ENCODE peak calls at places on chromosomes 7 and 10, in four cellular contexts. P is astrocyte, C is H9, W is mesenchymal stem cell. D is an unnamed sample.

GRCh38 chr10:62990126-62990525 is 143.0 kb upstream of the NRBF2 start:
- DNase-seq in P (no peak), C (no peak), W (no peak), D (no peak)

GRCh38 chr10:80163741-80164341 is 31.3 kb downstream of the PLAC9 start:
- DNase-seq in P (peak; percentile 76), C (no peak), W (peak; percentile 92), D (no peak)

GRCh38 chr7:27586825-27587224 is 75.9 kb downstream of the HIBADH start:
- DNase-seq in P (no peak), C (peak; percentile 33), W (no peak), D (no peak)

GRCh38 chr10:59829601-59830000 is 76.3 kb upstream of the MRLN start:
- DNase-seq in P (no peak), C (no peak), W (no peak), D (no peak)

GRCh38 chr7:15854841-15855576 is 168.5 kb upstream of the MEOX2 start:
- DNase-seq in P (peak; percentile 8), C (no peak), W (no peak), D (peak; percentile 67)

GRCh38 chr7:155449008-155449879 is 8.7 kb upstream of the EN2 start:
- DNase-seq in P (no peak), C (peak; percentile 70), W (no peak), D (no peak)

GRCh38 chr7:992742-993607 is 10.0 kb downstream of the CYP2W1 start:
- DNase-seq in P (peak; percentile 83), C (peak; percentile 99), W (peak; percentile 95), D (peak; percentile 89)

GRCh38 chr10:76717141-76717540 is 920.5 kb downstream of the KCNMA1 start:
- DNase-seq in P (peak; percentile 89), C (no peak), W (peak; percentile 53), D (peak; percentile 47)

GRCh38 chr7:68684246-68684850 is 913.9 kb upstream of the AUTS2 start:
- DNase-seq in P (peak; percentile 81), C (no peak), W (no peak), D (no peak)

GRCh38 chr7:2886391-2886790 is 42.3 kb upstream of the GNA12 start:
- DNase-seq in P (no peak), C (no peak), W (no peak), D (no peak)

GRCh38 chr10:97228130-97228774 is 42.5 kb upstream of the SLIT1 start:
- DNase-seq in P (no peak), C (no peak), W (no peak), D (no peak)

GRCh38 chr10:88190123-88190522 is 326.7 kb downstream of the PTEN start:
- DNase-seq in P (no peak), C (no peak), W (no peak), D (no peak)
- H3K27me3 ChIP-seq in P (no peaks in the 10 kb centered on the region), C (no peaks in the 10 kb centered on the region), W (no peaks in the 10 kb centered on the region), D (no peaks in the 10 kb centered on the region)

GRCh38 chr7:47683485-47683898 is 101.6 kb upstream of the TNS3 start:
- DNase-seq in P (no peak), C (no peak), W (no peak), D (no peak)

GRCh38 chr7:47684728-47685127 is 102.8 kb upstream of the TNS3 start:
- DNase-seq in P (no peak), C (no peak), W (no peak), D (no peak)

GRCh38 chr7:47688311-47689100 is 106.6 kb upstream of the TNS3 start:
- DNase-seq in P (no peak), C (no peak), W (peak; percentile 51), D (no peak)

GRCh38 chr7:47682874-47683273 is 101.0 kb upstream of the TNS3 start:
- DNase-seq in P (no peak), C (no peak), W (no peak), D (no peak)

GRCh38 chr7:47685712-47686376 is 103.9 kb upstream of the TNS3 start:
- DNase-seq in P (peak; percentile 55), C (no peak), W (no peak), D (peak; percentile 27)
- H3K27me3 ChIP-seq in P (no peaks in the 10 kb centered on the region), C (no peaks in the 10 kb centered on the region), W (peaks cover 4% of the 10 kb centered on the region), D (no peaks in the 10 kb centered on the region)

GRCh38 chr10:129032626-129033353 is 434.3 kb upstream of the MGMT start:
- DNase-seq in P (no peak), C (no peak), W (no peak), D (no peak)

GRCh38 chr10:129031233-129032150 is 435.5 kb upstream of the MGMT start:
- DNase-seq in P (no peak), C (peak; percentile 82), W (peak; percentile 38), D (peak; percentile 33)

GRCh38 chr10:129025774-129026173 is 441.3 kb upstream of the MGMT start:
- DNase-seq in P (no peak), C (peak; percentile 43), W (no peak), D (no peak)

GRCh38 chr10:129033354-129033729 is 433.7 kb upstream of the MGMT start:
- DNase-seq in P (no peak), C (no peak), W (no peak), D (no peak)

DNA sequence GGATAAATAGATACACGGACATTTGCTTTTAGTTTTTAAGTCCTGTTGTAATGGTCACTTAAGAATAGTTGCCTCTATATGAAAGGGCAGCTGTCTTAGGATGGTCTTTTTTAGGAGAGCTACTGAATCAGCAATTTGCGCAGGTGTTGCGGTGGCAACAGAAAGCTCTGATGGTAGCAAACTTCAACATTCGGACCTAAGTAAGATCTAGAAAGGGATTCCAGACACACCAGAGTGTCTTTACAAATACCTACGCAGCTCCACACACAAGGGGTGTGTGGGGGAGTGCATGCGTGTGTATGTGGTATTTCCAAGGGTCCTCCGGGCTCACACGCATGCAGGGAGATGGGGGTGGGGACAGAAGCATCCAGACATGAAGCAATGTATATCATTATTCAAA is 438.6 kb upstream of the MGMT start:
- DNase-seq in P (no peak), C (no peak), W (no peak), D (no peak)
- H3K27me3 ChIP-seq in P (peaks cover 3% of the 10 kb centered on the region), C (no peaks in the 10 kb centered on the region), W (peaks cover 9% of the 10 kb centered on the region), D (peaks cover 4% of the 10 kb centered on the region)

DNA sequence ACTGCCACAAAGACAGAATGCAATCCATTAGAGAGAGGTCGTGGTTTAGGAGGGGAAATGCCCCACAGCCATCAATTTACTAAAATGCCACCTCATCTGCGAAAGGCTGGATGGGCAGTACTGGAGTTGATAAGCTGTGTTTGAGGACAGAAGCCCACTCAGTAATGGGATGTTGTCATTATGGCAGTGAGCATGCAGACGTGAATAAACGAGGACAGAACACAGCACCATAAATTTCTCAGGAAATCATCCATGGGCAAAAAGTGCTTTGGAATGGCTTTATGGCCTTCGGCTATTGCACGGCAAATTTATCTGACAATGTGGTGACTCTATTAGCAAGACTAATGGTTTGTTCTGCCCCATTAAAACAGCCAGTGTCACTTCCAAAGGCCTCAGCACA is 15.9 kb upstream of the C10orf53 start:
- DNase-seq in P (no peak), C (no peak), W (no peak), D (no peak)
- H3K27me3 ChIP-seq in P (peaks cover 5% of the 10 kb centered on the region), C (peaks cover 3% of the 10 kb centered on the region), W (peaks cover 62% of the 10 kb centered on the region), D (no peaks in the 10 kb centered on the region)

GRCh38 chr7:97868788-97869187 is 3.4 kb downstream of the ASNS start:
- DNase-seq in P (no peak), C (no peak), W (no peak), D (no peak)
- H3K27me3 ChIP-seq in P (no peaks in the 10 kb centered on the region), C (no peaks in the 10 kb centered on the region), W (no peaks in the 10 kb centered on the region), D (no peaks in the 10 kb centered on the region)

GRCh38 chr10:132890301-132890700 is 52.1 kb downstream of the CFAP46 start:
- DNase-seq in P (no peak), C (no peak), W (no peak), D (no peak)
- H3K27me3 ChIP-seq in P (peaks cover 25% of the 10 kb centered on the region), C (no peaks in the 10 kb centered on the region), W (peaks cover 67% of the 10 kb centered on the region), D (peaks cover 14% of the 10 kb centered on the region)

GRCh38 chr10:48759113-48759901 is 74.6 kb downstream of the WDFY4 start:
- DNase-seq in P (no peak), C (no peak), W (no peak), D (no peak)

GRCh38 chr10:48763403-48763802 is 78.7 kb downstream of the WDFY4 start:
- DNase-seq in P (no peak), C (no peak), W (no peak), D (no peak)

GRCh38 chr10:48764486-48764885 is 79.8 kb downstream of the WDFY4 start:
- DNase-seq in P (no peak), C (no peak), W (no peak), D (no peak)

GRCh38 chr10:48762104-48763042 is 77.7 kb downstream of the WDFY4 start:
- DNase-seq in P (no peak), C (no peak), W (no peak), D (no peak)

GRCh38 chr10:48760983-48761382 is 76.3 kb downstream of the WDFY4 start:
- DNase-seq in P (no peak), C (no peak), W (no peak), D (no peak)
- H3K27me3 ChIP-seq in P (no peaks in the 10 kb centered on the region), C (no peaks in the 10 kb centered on the region), W (peaks cover 67% of the 10 kb centered on the region), D (peaks cover 5% of the 10 kb centered on the region)